ENCODE peak calls at places on chromosomes 4 and X, in ten cellular contexts. E, R, M, F, J, P, Z, Q, Y and C are unnamed samples.

GRCh38 chr4:130705023-130705422 is 1609.1 kb downstream of the C4orf33 start:
- DNase-seq in Y (no peak), E (no peak), J (no peak), M (no peak), P (no peak), F (no peak), Z (no peak), R (no peak), Q (no peak), C (no peak)

GRCh38 chr4:77560170-77560569 is 45.5 kb upstream of the CXCL13 start:
- DNase-seq in R (no peak), Z (no peak), F (no peak), Y (no peak), E (no peak), P (no peak), M (no peak), J (no peak), Q (no peak), C (no peak)

GRCh38 chrX:11787564-11787963 is 29.5 kb downstream of the MSL3 start:
- DNase-seq in M (peak), R (peak), J (no peak), P (peak), Q (peak), E (peak), Y (no peak), F (no peak), Z (peak), C (peak)

GRCh38 chrX:48470833-48471118 is 716 bp upstream of the SLC38A5 start:
- DNase-seq in J (no peak), E (no peak), Q (no peak), F (no peak), Y (no peak), P (no peak), Z (no peak), M (no peak), R (no peak), C (no peak)

GRCh38 chr4:80097395-80098177 is 24.6 kb upstream of the ANTXR2 start:
- DNase-seq in M (no peak), Y (no peak), R (peak), J (peak), F (no peak), Z (no peak), Q (peak), P (peak), E (no peak), C (no peak)

GRCh38 chr4:124711469-124712416 is 789 bp downstream of the ANKRD50 start:
- DNase-seq in R (peak), Z (no peak), Q (peak), Y (peak), J (peak), P (peak), F (peak), E (peak), M (no peak), C (no peak)

GRCh38 chr4:139154134-139154421 is 22.9 kb downstream of the ELF2 start:
- DNase-seq in R (no peak), Y (no peak), M (no peak), Z (no peak), F (no peak), E (no peak), Q (no peak), J (no peak), P (no peak), C (no peak)

GRCh38 chr4:98626350-98626749 is 32.1 kb downstream of the TSPAN5 start:
- DNase-seq in E (no peak), M (no peak), P (peak), Q (peak), Z (no peak), J (no peak), F (no peak), R (peak), Y (no peak), C (no peak)

GRCh38 chrX:53288173-53288572 is 6.8 kb upstream of the IQSEC2 start:
- DNase-seq in Y (no peak), Z (no peak), F (no peak), P (peak), E (no peak), J (peak), Q (peak), M (no peak), R (peak), C (no peak)

GRCh38 chr4:77045490-77045889 is 30.3 kb downstream of the CCNI start:
- DNase-seq in R (no peak), Y (no peak), M (no peak), P (peak), J (no peak), F (no peak), Q (no peak), Z (no peak), E (no peak), C (no peak)

GRCh38 chr4:128068927-128069326 is 7.8 kb downstream of the LARP1B start:
- DNase-seq in Z (no peak), P (peak), M (no peak), E (no peak), R (peak), Y (no peak), F (no peak), Q (peak), J (no peak), C (no peak)

GRCh38 chr4:172654482-172654881 is 514.1 kb upstream of the GALNT7 start:
- DNase-seq in Z (no peak), Y (no peak), P (no peak), E (no peak), F (no peak), M (no peak), Q (no peak), R (no peak), J (no peak), C (no peak)

GRCh38 chrX:103211012-103211715 is 3.7 kb upstream of the BEX4 start:
- DNase-seq in Y (peak), Q (peak), F (no peak), M (peak), Z (peak), R (peak), E (peak), J (peak), P (peak), C (no peak)